ENCODE peak calls at places on chromosomes 4 and X, in six cellular contexts. One of them, this sample, is unnamed.
A peak's percentile ranks its signal among the peaks of the same experiment; 100 is the strongest.

GRCh38 chr4:7324651-7325121 is 110.0 kb downstream of the PSAPL1 start:
- DNase-seq in astrocyte of the spinal cord: no peak
- DNase-seq in nucleus accumbens: peak; percentile 69
- DNase-seq in CD8-positive, alpha-beta memory T cell: peak; percentile 33
- DNase-seq in M059J: no peak
- DNase-seq in HFFc6: no peak
- DNase-seq in this sample: no peak

GRCh38 chr4:6224725-6225124 is 24.4 kb upstream of the JAKMIP1 start:
- DNase-seq in HFFc6: no peak
- DNase-seq in astrocyte of the spinal cord: no peak
- DNase-seq in M059J: no peak
- DNase-seq in CD8-positive, alpha-beta memory T cell: no peak
- DNase-seq in nucleus accumbens: no peak
- DNase-seq in this sample: no peak

GRCh38 chr4:100076753-100077152 is 113.5 kb downstream of the DDIT4L start:
- DNase-seq in M059J: peak; percentile 76
- DNase-seq in CD8-positive, alpha-beta memory T cell: no peak
- DNase-seq in astrocyte of the spinal cord: no peak
- DNase-seq in HFFc6: no peak
- DNase-seq in nucleus accumbens: no peak
- DNase-seq in this sample: no peak

GRCh38 chr4:30904161-30904560 is 184.0 kb downstream of the PCDH7 start:
- DNase-seq in HFFc6: no peak
- DNase-seq in CD8-positive, alpha-beta memory T cell: no peak
- DNase-seq in nucleus accumbens: no peak
- DNase-seq in astrocyte of the spinal cord: no peak
- DNase-seq in M059J: no peak
- DNase-seq in this sample: no peak

GRCh38 chr4:114015444-114015899 is 36.0 kb upstream of the ARSJ start:
- DNase-seq in astrocyte of the spinal cord: peak; percentile 100
- DNase-seq in CD8-positive, alpha-beta memory T cell: no peak
- DNase-seq in M059J: peak; percentile 98
- DNase-seq in nucleus accumbens: no peak
- DNase-seq in HFFc6: peak; percentile 99
- DNase-seq in this sample: peak; percentile 92

GRCh38 chr4:88283661-88284377 is 542 bp downstream of the PPM1K start:
- DNase-seq in HFFc6: peak; percentile 35
- DNase-seq in M059J: peak; percentile 62
- DNase-seq in CD8-positive, alpha-beta memory T cell: peak; percentile 73
- DNase-seq in astrocyte of the spinal cord: peak; percentile 58
- DNase-seq in nucleus accumbens: peak; percentile 58
- DNase-seq in this sample: peak; percentile 40

GRCh38 chr4:139587452-139587851 is 31.4 kb upstream of the SETD7 start:
- DNase-seq in CD8-positive, alpha-beta memory T cell: no peak
- DNase-seq in astrocyte of the spinal cord: no peak
- DNase-seq in nucleus accumbens: no peak
- DNase-seq in M059J: no peak
- DNase-seq in HFFc6: no peak
- DNase-seq in this sample: no peak

GRCh38 chrX:142804085-142804484 is 221.6 kb upstream of the SPANXN4 start:
- DNase-seq in CD8-positive, alpha-beta memory T cell: no peak
- DNase-seq in nucleus accumbens: no peak
- DNase-seq in M059J: no peak
- DNase-seq in astrocyte of the spinal cord: no peak
- DNase-seq in HFFc6: no peak
- DNase-seq in this sample: no peak

GRCh38 chr4:165966833-165967232 is 93.8 kb downstream of the TLL1 start:
- DNase-seq in nucleus accumbens: no peak
- DNase-seq in CD8-positive, alpha-beta memory T cell: no peak
- DNase-seq in astrocyte of the spinal cord: no peak
- DNase-seq in M059J: no peak
- DNase-seq in HFFc6: no peak
- DNase-seq in this sample: no peak

GRCh38 chrX:39336709-39337294 is 535.5 kb downstream of the MID1IP1 start:
- DNase-seq in HFFc6: no peak
- DNase-seq in M059J: no peak
- DNase-seq in astrocyte of the spinal cord: peak; percentile 37
- DNase-seq in nucleus accumbens: no peak
- DNase-seq in CD8-positive, alpha-beta memory T cell: no peak
- DNase-seq in this sample: no peak

GRCh38 chr4:17447675-17448298 is 64.1 kb downstream of the QDPR start:
- DNase-seq in M059J: peak; percentile 81
- DNase-seq in astrocyte of the spinal cord: peak; percentile 77
- DNase-seq in CD8-positive, alpha-beta memory T cell: peak; percentile 34
- DNase-seq in HFFc6: peak; percentile 77
- DNase-seq in nucleus accumbens: peak; percentile 10
- DNase-seq in this sample: peak; percentile 79

GRCh38 chrX:46941341-46941740 is 29.1 kb downstream of the JADE3 start:
- DNase-seq in HFFc6: peak; percentile 1
- DNase-seq in nucleus accumbens: no peak
- DNase-seq in astrocyte of the spinal cord: peak; percentile 28
- DNase-seq in CD8-positive, alpha-beta memory T cell: no peak
- DNase-seq in M059J: peak; percentile 77
- DNase-seq in this sample: no peak

GRCh38 chr4:99885063-99885664 is 9.1 kb downstream of the LAMTOR3 start:
- DNase-seq in CD8-positive, alpha-beta memory T cell: no peak
- DNase-seq in HFFc6: peak; percentile 41
- DNase-seq in astrocyte of the spinal cord: peak; percentile 59
- DNase-seq in M059J: peak; percentile 43
- DNase-seq in nucleus accumbens: no peak
- DNase-seq in this sample: peak; percentile 18

GRCh38 chrX:38664285-38664684 is 102.9 kb downstream of the TSPAN7 start:
- DNase-seq in CD8-positive, alpha-beta memory T cell: no peak
- DNase-seq in M059J: peak; percentile 30
- DNase-seq in nucleus accumbens: no peak
- DNase-seq in astrocyte of the spinal cord: peak; percentile 22
- DNase-seq in HFFc6: peak; percentile 16
- DNase-seq in this sample: peak; percentile 67

GRCh38 chrX:152635941-152636340 is 1.8 kb upstream of the GABRQ start:
- DNase-seq in astrocyte of the spinal cord: peak; percentile 65
- DNase-seq in CD8-positive, alpha-beta memory T cell: no peak
- DNase-seq in M059J: peak; percentile 69
- DNase-seq in nucleus accumbens: peak; percentile 22
- DNase-seq in HFFc6: peak; percentile 40
- DNase-seq in this sample: peak; percentile 55

GRCh38 chr4:112075129-112075753 is 70.0 kb upstream of the FAM241A start:
- DNase-seq in CD8-positive, alpha-beta memory T cell: no peak
- DNase-seq in astrocyte of the spinal cord: peak; percentile 68
- DNase-seq in M059J: peak; percentile 60
- DNase-seq in nucleus accumbens: no peak
- DNase-seq in HFFc6: peak; percentile 61
- DNase-seq in this sample: peak; percentile 68

GRCh38 chrX:114626323-114626722 is 42.4 kb downstream of the HTR2C start:
- DNase-seq in HFFc6: peak; percentile 1
- DNase-seq in nucleus accumbens: no peak
- DNase-seq in astrocyte of the spinal cord: peak; percentile 12
- DNase-seq in CD8-positive, alpha-beta memory T cell: no peak
- DNase-seq in M059J: peak; percentile 24
- DNase-seq in this sample: peak; percentile 14

GRCh38 chr4:68576272-68577100 is at the start of gene UGT2B17:
- DNase-seq in nucleus accumbens: no peak
- DNase-seq in astrocyte of the spinal cord: no peak
- DNase-seq in CD8-positive, alpha-beta memory T cell: no peak
- DNase-seq in M059J: no peak
- DNase-seq in HFFc6: no peak
- DNase-seq in this sample: no peak

GRCh38 chr4:76458829-76459228 is 23.8 kb downstream of the SHROOM3 start:
- DNase-seq in nucleus accumbens: no peak
- DNase-seq in HFFc6: no peak
- DNase-seq in CD8-positive, alpha-beta memory T cell: no peak
- DNase-seq in astrocyte of the spinal cord: no peak
- DNase-seq in M059J: peak; percentile 61
- DNase-seq in this sample: no peak

This sample was measured in AG08395.